ENCODE peak calls at places on chromosomes 16 and 17, in six cellular contexts. G, X, S, V, L and U are unnamed samples.
A peak's percentile ranks its signal among the peaks of the same experiment; 100 is the strongest.

GRCh38 chr17:27743288-27743885 is 56.9 kb downstream of the NOS2 start:
- DNase-seq in G (no peak), X (no peak), S (no peak), V (no peak), L (no peak), U (no peak)

GRCh38 chr17:5044630-5045029 is 9.4 kb upstream of the SLC52A1 start:
- DNase-seq in G (no peak), X (no peak), S (no peak), V (no peak), L (no peak), U (no peak)

GRCh38 chr17:79633154-79633553 is 22.3 kb upstream of the RBFOX3 start:
- DNase-seq in G (no peak), X (no peak), S (no peak), V (no peak), L (no peak), U (no peak)

GRCh38 chr16:66717112-66717675 is 20.7 kb upstream of the CMTM4 start:
- DNase-seq in G (peak; percentile 52), X (peak; percentile 54), S (no peak), V (no peak), L (no peak), U (no peak)

GRCh38 chr16:85169333-85170065 is 57.2 kb upstream of the CIBAR2 start:
- DNase-seq in G (peak; percentile 65), X (no peak), S (peak; percentile 64), V (no peak), L (no peak), U (no peak)

GRCh38 chr17:19768046-19768782 is 20.1 kb upstream of the ALDH3A1 start:
- DNase-seq in G (no peak), X (no peak), S (no peak), V (no peak), L (no peak), U (no peak)

GRCh38 chr17:75843577-75844529 is at the start of gene UNC13D:
- DNase-seq in G (no peak), X (no peak), S (no peak), V (peak; percentile 46), L (peak; percentile 65), U (peak; percentile 58)

GRCh38 chr17:39261286-39261685 is 35.5 kb upstream of the STAC2 start:
- DNase-seq in G (no peak), X (no peak), S (no peak), V (no peak), L (no peak), U (peak; percentile 17)

GRCh38 chr16:81142864-81143263 is 46.7 kb upstream of the GCSH start:
- DNase-seq in G (no peak), X (no peak), S (no peak), V (no peak), L (no peak), U (no peak)

GRCh38 chr16:81148277-81148676 is 52.1 kb upstream of the GCSH start:
- DNase-seq in G (no peak), X (no peak), S (no peak), V (no peak), L (no peak), U (no peak)

GRCh38 chr16:81140930-81141780 is 45.0 kb upstream of the GCSH start:
- DNase-seq in G (no peak), X (no peak), S (no peak), V (no peak), L (no peak), U (peak; percentile 22)

GRCh38 chr16:81149614-81150013 is 53.4 kb upstream of the GCSH start:
- DNase-seq in G (no peak), X (peak; percentile 2), S (no peak), V (no peak), L (no peak), U (no peak)

GRCh38 chr16:81143921-81144471 is 47.8 kb upstream of the GCSH start:
- DNase-seq in G (no peak), X (peak; percentile 39), S (no peak), V (no peak), L (no peak), U (no peak)
- H3K4me3 ChIP-seq in G (no peak overlapping the region), X (no peak overlapping the region), S (no peak overlapping the region), V (no peak overlapping the region), L (no peak overlapping the region), U (no peak overlapping the region)

GRCh38 chr16:75322706-75323105 is 71.3 kb upstream of the BCAR1 start:
- DNase-seq in G (peak; percentile 41), X (no peak), S (no peak), V (no peak), L (no peak), U (no peak)

GRCh38 chr16:75320435-75320834 is 69.0 kb upstream of the BCAR1 start:
- DNase-seq in G (peak; percentile 37), X (no peak), S (peak; percentile 71), V (no peak), L (no peak), U (no peak)

GRCh38 chr16:75318737-75319136 is 67.3 kb upstream of the BCAR1 start:
- DNase-seq in G (no peak), X (no peak), S (no peak), V (no peak), L (no peak), U (no peak)

GRCh38 chr16:75317101-75317522 is 65.7 kb upstream of the BCAR1 start:
- DNase-seq in G (no peak), X (no peak), S (no peak), V (no peak), L (no peak), U (no peak)

DNA sequence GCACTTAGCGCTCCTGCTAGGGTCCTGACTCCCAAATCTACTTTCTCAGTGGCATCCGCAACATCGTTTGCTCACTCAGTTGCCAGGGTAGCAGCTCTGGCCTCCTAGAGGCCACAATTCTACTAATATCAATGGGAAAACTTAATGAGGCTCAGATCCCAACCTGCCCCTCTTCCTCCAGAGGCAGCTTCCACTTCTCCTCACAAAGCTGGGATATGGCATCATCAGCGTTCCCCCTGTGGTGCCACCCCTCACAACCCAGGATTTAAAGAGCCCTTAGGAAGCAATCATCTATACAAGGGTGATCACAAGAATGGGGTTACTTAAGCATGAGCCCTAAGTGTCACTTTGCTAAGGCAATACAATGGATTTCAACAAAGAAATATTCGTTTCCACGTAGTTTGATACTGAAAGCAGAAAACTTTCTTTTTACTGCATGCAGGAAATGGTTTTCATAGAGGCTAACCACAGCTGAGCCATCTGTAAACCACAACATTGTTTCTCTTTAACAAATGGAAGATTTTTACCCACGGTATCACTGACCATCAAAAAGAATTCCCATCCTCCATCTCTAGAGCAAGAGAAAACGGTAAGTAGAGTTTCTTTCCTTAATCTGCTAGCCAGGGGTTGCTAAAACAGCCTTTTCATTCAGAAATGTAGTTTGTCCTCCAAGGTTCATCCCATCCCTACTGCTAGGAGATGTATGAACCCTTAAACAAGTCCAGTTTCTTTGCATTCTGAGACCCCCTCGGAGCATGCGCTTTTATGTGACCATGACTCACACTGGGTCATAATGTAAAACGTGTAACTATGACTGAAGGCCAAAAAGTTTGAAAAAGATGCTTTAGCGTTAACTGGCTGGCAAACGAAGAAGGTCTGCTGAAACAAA is 68.3 kb upstream of the BCAR1 start:
- DNase-seq in G (peak; percentile 81), X (no peak), S (no peak), V (no peak), L (peak; percentile 25), U (peak; percentile 77)
- H3K4me3 ChIP-seq in G (peak overlapping the region; percentile 57), X (no peak overlapping the region), S (no peak overlapping the region), V (peak overlapping the region; percentile 29), L (no peak overlapping the region), U (no peak overlapping the region)

GRCh38 chr17:47207143-47208067 is 1.7 kb upstream of the MYL4 start:
- DNase-seq in G (no peak), X (no peak), S (no peak), V (no peak), L (no peak), U (no peak)

GRCh38 chr17:47209499-47209898 is 351 bp downstream of the MYL4 start:
- DNase-seq in G (no peak), X (no peak), S (no peak), V (no peak), L (no peak), U (no peak)

GRCh38 chr17:47210105-47210504 is 957 bp downstream of the MYL4 start:
- DNase-seq in G (no peak), X (no peak), S (peak; percentile 89), V (no peak), L (no peak), U (no peak)

GRCh38 chr17:47205419-47205963 is 3.7 kb upstream of the MYL4 start:
- DNase-seq in G (peak; percentile 75), X (peak; percentile 52), S (peak; percentile 85), V (peak; percentile 51), L (peak; percentile 80), U (peak; percentile 84)

DNA sequence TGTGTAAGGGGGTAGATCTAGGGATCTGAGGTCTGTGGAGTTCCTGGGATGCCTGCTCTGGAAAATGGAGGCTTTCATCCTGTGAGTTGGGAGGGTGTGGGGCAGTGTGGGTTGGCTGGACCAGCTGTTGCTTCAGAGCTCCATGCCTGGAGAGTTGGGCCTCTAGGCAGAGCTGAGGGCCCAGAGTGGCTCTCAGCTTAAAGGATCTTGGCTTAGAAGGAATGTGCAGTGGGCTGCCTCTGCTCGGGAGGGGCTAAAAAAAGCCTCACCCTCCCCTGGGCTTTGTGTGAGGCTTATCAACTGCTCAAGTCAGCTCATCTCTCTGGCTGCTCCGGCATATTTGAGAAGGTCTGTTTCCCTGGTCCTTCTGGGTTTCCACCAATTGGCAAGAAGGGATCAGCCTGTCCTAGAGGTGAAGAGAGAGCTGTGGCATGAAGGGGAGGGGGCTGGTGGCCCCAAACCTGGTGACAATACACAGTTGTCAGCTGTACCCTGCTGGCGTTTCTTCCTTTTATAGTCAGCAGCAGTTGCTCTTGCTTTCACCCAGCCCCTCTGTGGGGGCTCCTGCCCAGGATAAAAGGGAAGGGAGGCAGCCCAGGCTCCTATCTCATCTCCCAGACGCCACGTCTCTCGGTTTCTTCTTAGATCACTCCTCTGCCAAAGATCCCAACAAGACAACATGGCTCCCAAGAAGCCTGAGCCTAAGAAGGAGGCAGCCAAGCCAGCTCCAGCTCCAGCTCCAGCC is at the start of gene MYL4:
- DNase-seq in G (no peak), X (no peak), S (peak; percentile 96), V (no peak), L (no peak), U (no peak)
- H3K4me3 ChIP-seq in G (no peak within 1 kb of the TSS), X (no peak within 1 kb of the TSS), S (peak within 1 kb of the TSS; percentile 82), V (no peak within 1 kb of the TSS), L (no peak within 1 kb of the TSS), U (no peak within 1 kb of the TSS)

GRCh38 chr17:67244621-67245072 is 349 bp downstream of the HELZ start:
- DNase-seq in G (peak; percentile 49), X (peak; percentile 46), S (no peak), V (no peak), L (peak; percentile 8), U (no peak)

GRCh38 chr17:67245694-67246397 is 850 bp upstream of the HELZ start:
- DNase-seq in G (peak; percentile 51), X (peak; percentile 74), S (peak; percentile 79), V (peak; percentile 44), L (peak; percentile 56), U (no peak)

GRCh38 chr17:67241719-67242341 is 3.2 kb downstream of the HELZ start:
- DNase-seq in G (no peak), X (no peak), S (no peak), V (no peak), L (no peak), U (peak; percentile 39)

GRCh38 chr17:67245073-67245693 is at the start of gene HELZ:
- DNase-seq in G (peak; percentile 94), X (peak; percentile 95), S (peak; percentile 88), V (peak; percentile 65), L (peak; percentile 83), U (peak; percentile 82)

DNA sequence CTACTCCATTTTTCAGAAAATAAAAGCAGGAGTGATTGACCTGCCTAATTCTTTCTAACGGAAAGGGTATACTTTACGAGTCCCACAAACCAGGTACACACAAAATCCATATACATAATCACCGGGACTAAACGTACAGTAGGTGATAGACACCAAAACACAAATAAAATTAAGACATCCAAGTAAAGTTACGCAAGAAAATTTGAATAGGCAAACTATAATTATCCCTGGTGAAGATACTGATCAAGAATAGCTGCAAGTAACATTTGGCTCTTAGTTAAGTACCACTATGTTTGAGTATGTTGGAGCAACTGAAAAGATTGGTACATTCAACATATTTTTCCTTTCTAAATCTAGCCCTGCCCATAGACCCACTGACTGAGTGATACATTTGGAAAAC is 1.7 kb downstream of the HELZ start:
- DNase-seq in G (peak; percentile 34), X (no peak), S (no peak), V (no peak), L (no peak), U (no peak)
- H3K4me3 ChIP-seq in G (peak overlapping the region; percentile 89), X (peak overlapping the region; percentile 93), S (peak overlapping the region; percentile 96), V (no peak overlapping the region), L (no peak overlapping the region), U (no peak overlapping the region)